ENCODE peak calls at places on chromosomes 6 and 20, in four cellular contexts. One of them, this sample, is unnamed. For H3K9me3, the result is how much of the 10 kb centered on the place peaks cover.

GRCh38 chr6:85483041-85483700 is 33.3 kb downstream of the NT5E start:
- DNase-seq in Peyer's patch: peak
- DNase-seq in astrocyte: peak
- DNase-seq in fibroblast of lung: peak
- DNase-seq in this sample: peak

GRCh38 chr6:138307816-138308727 is 69.6 kb upstream of the SMIM28 start:
- DNase-seq in Peyer's patch: no peak
- DNase-seq in astrocyte: no peak
- DNase-seq in fibroblast of lung: no peak
- DNase-seq in this sample: peak

GRCh38 chr20:63336232-63336752 is 24.9 kb downstream of the CHRNA4 start:
- DNase-seq in Peyer's patch: no peak
- DNase-seq in astrocyte: no peak
- DNase-seq in fibroblast of lung: no peak
- DNase-seq in this sample: no peak

GRCh38 chr20:56944546-56944945 is 315.4 kb downstream of the TFAP2C start:
- DNase-seq in Peyer's patch: no peak
- DNase-seq in astrocyte: no peak
- DNase-seq in fibroblast of lung: no peak
- DNase-seq in this sample: no peak

GRCh38 chr6:93176070-93176469 is 243.3 kb downstream of the EPHA7 start:
- DNase-seq in Peyer's patch: no peak
- DNase-seq in astrocyte: no peak
- DNase-seq in fibroblast of lung: no peak
- DNase-seq in this sample: no peak

GRCh38 chr6:169810066-169810989 is 58.9 kb downstream of the ERMARD start:
- DNase-seq in Peyer's patch: peak
- DNase-seq in astrocyte: no peak
- DNase-seq in fibroblast of lung: no peak
- DNase-seq in this sample: no peak

GRCh38 chr20:33694666-33695065 is 8.5 kb upstream of the E2F1 start:
- DNase-seq in Peyer's patch: no peak
- DNase-seq in astrocyte: no peak
- DNase-seq in fibroblast of lung: no peak
- DNase-seq in this sample: peak

GRCh38 chr6:9704989-9705388 is 709.9 kb downstream of the TFAP2A start:
- DNase-seq in Peyer's patch: no peak
- DNase-seq in astrocyte: no peak
- DNase-seq in fibroblast of lung: no peak
- DNase-seq in this sample: no peak

GRCh38 chr6:100461273-100461919 is 3.3 kb downstream of the SIM1 start:
- DNase-seq in Peyer's patch: no peak
- DNase-seq in astrocyte: no peak
- DNase-seq in fibroblast of lung: no peak
- DNase-seq in this sample: peak

GRCh38 chr20:41411458-41411857 is 44.8 kb upstream of the EMILIN3 start:
- DNase-seq in Peyer's patch: no peak
- DNase-seq in astrocyte: peak
- DNase-seq in fibroblast of lung: peak
- DNase-seq in this sample: no peak

GRCh38 chr6:8415305-8415704 is 20.0 kb downstream of the SLC35B3 start:
- DNase-seq in Peyer's patch: no peak
- DNase-seq in astrocyte: no peak
- DNase-seq in fibroblast of lung: no peak
- DNase-seq in this sample: no peak

GRCh38 chr20:37393863-37394542 is 48.1 kb downstream of the SRC start:
- DNase-seq in Peyer's patch: no peak
- DNase-seq in astrocyte: no peak
- DNase-seq in fibroblast of lung: no peak
- DNase-seq in this sample: no peak

GRCh38 chr20:20555838-20556237 is 156.6 kb downstream of the RALGAPA2 start:
- DNase-seq in Peyer's patch: no peak
- DNase-seq in astrocyte: no peak
- DNase-seq in fibroblast of lung: no peak
- DNase-seq in this sample: no peak

GRCh38 chr20:23622839-23623343 is 14.9 kb downstream of the CST3 start:
- DNase-seq in Peyer's patch: no peak
- DNase-seq in astrocyte: peak
- DNase-seq in fibroblast of lung: peak
- DNase-seq in this sample: peak

GRCh38 chr20:64077094-64077493 is 2.2 kb downstream of the RGS19 start:
- DNase-seq in Peyer's patch: no peak
- DNase-seq in astrocyte: no peak
- DNase-seq in fibroblast of lung: no peak
- DNase-seq in this sample: no peak

GRCh38 chr6:94548211-94548610 is 1029.1 kb upstream of the MANEA start:
- DNase-seq in Peyer's patch: no peak
- DNase-seq in astrocyte: no peak
- DNase-seq in fibroblast of lung: no peak
- DNase-seq in this sample: no peak

GRCh38 chr6:49252901-49253300 is 210.2 kb downstream of the MMUT start:
- DNase-seq in Peyer's patch: no peak
- DNase-seq in astrocyte: no peak
- DNase-seq in fibroblast of lung: no peak
- DNase-seq in this sample: no peak

GRCh38 chr6:158799051-158799792 is 19.9 kb downstream of the EZR start:
- DNase-seq in Peyer's patch: peak
- DNase-seq in astrocyte: peak
- DNase-seq in fibroblast of lung: peak
- DNase-seq in this sample: peak

GRCh38 chr6:10411915-10412164 is 3.0 kb downstream of the TFAP2A start:
- DNase-seq in Peyer's patch: peak
- DNase-seq in astrocyte: no peak
- DNase-seq in fibroblast of lung: no peak
- DNase-seq in this sample: no peak

GRCh38 chr6:163496205-163496604 is 81.7 kb downstream of the QKI start:
- DNase-seq in Peyer's patch: no peak
- DNase-seq in astrocyte: no peak
- DNase-seq in fibroblast of lung: no peak
- DNase-seq in this sample: no peak

GRCh38 chr6:163501440-163501839 is 86.9 kb downstream of the QKI start:
- DNase-seq in Peyer's patch: no peak
- DNase-seq in astrocyte: no peak
- DNase-seq in fibroblast of lung: no peak
- DNase-seq in this sample: no peak

GRCh38 chr6:163501022-163501421 is 86.5 kb downstream of the QKI start:
- DNase-seq in Peyer's patch: no peak
- DNase-seq in astrocyte: no peak
- DNase-seq in fibroblast of lung: no peak
- DNase-seq in this sample: no peak

GRCh38 chr6:163504984-163505640 is 90.6 kb downstream of the QKI start:
- DNase-seq in Peyer's patch: no peak
- DNase-seq in astrocyte: no peak
- DNase-seq in fibroblast of lung: no peak
- DNase-seq in this sample: no peak

DNA sequence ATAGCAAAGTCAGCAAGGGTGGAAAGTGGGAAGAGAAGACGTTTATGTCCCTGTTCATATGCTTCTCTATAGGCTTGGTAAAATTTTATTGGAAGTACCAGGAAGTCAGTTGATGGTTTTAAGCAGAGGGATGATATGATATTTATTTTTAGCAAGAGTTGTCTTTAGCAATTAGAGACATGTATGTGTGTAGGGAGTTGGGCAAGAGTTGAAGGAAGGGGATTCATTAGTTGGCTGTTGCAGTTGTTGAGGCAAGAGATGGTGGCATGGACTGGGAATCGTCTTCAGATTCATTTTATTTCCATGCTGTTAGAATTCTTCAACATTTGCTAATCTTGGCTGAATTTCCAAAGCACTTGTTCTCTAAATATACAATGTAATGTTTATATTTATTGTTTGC is 85.6 kb downstream of the QKI start:
- DNase-seq in Peyer's patch: no peak
- DNase-seq in astrocyte: no peak
- DNase-seq in fibroblast of lung: peak
- DNase-seq in this sample: no peak
- H3K9me3 ChIP-seq in Peyer's patch: under half
- H3K9me3 ChIP-seq in astrocyte: under half
- H3K9me3 ChIP-seq in fibroblast of lung: under half
- H3K9me3 ChIP-seq in this sample: under half

DNA sequence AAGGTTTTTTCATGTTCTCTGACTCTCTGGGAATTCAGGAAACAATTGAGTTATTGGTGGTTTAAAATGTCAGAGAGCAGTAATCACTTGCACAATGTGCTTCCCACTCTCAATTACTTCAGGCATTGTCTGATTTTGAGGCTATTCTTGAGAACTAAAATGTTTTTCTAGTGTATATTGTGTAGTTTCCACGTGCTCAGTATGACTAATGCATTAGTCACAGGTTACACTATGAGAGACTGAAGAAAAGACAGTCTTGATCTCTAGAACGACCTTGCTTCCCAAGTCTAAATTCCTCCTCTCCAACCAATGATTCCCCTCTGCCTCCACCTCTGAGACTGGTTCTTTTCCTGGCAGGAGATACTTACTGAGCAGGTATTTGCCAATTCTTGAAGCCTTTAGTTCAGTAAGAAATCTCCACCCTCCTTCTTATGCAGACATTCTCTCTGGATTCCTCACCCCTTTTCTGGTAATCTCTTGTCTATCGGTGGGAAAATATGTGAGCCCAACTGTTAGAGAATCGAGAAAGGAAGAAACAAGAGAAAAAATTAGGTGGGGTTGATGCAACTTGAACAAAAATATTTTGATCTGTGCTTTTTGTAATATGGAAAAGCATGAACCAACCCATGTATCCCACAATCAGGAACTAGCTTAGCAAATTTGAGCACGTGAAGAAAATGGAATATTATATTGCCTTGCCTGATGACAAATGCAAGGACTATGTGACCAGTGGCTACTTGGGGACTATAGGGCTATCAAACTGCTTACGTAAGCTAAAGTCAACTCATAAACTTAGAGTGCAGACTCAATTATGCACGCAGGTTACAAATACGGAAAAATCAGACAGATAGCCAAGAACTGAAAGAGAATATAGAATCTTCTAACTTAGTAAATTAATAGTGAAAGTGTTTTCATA is 61.1 kb upstream of the SLC22A16 start:
- DNase-seq in Peyer's patch: no peak
- DNase-seq in astrocyte: peak
- DNase-seq in fibroblast of lung: peak
- DNase-seq in this sample: no peak
- H3K9me3 ChIP-seq in Peyer's patch: under half
- H3K9me3 ChIP-seq in astrocyte: under half
- H3K9me3 ChIP-seq in fibroblast of lung: under half
- H3K9me3 ChIP-seq in this sample: under half

GRCh38 chr20:31410011-31410410 is 4.0 kb upstream of the DEFB121 start:
- DNase-seq in Peyer's patch: no peak
- DNase-seq in astrocyte: no peak
- DNase-seq in fibroblast of lung: no peak
- DNase-seq in this sample: no peak

GRCh38 chr20:31403886-31404285 is 2.1 kb downstream of the DEFB121 start:
- DNase-seq in Peyer's patch: no peak
- DNase-seq in astrocyte: no peak
- DNase-seq in fibroblast of lung: no peak
- DNase-seq in this sample: no peak

GRCh38 chr20:31406115-31406514 is at the start of gene DEFB121:
- DNase-seq in Peyer's patch: no peak
- DNase-seq in astrocyte: no peak
- DNase-seq in fibroblast of lung: no peak
- DNase-seq in this sample: no peak
- H3K9me3 ChIP-seq in Peyer's patch: under half
- H3K9me3 ChIP-seq in astrocyte: under half
- H3K9me3 ChIP-seq in fibroblast of lung: under half
- H3K9me3 ChIP-seq in this sample: under half

GRCh38 chr6:160596433-160596832 is 67.6 kb downstream of the LPA start:
- DNase-seq in Peyer's patch: no peak
- DNase-seq in astrocyte: no peak
- DNase-seq in fibroblast of lung: no peak
- DNase-seq in this sample: no peak
- H3K9me3 ChIP-seq in Peyer's patch: under half
- H3K9me3 ChIP-seq in astrocyte: under half
- H3K9me3 ChIP-seq in fibroblast of lung: under half
- H3K9me3 ChIP-seq in this sample: under half

GRCh38 chr6:140192018-140192417 is 817.6 kb upstream of the CITED2 start:
- DNase-seq in Peyer's patch: no peak
- DNase-seq in astrocyte: no peak
- DNase-seq in fibroblast of lung: no peak
- DNase-seq in this sample: no peak
- H3K9me3 ChIP-seq in Peyer's patch: under half
- H3K9me3 ChIP-seq in astrocyte: under half
- H3K9me3 ChIP-seq in fibroblast of lung: under half
- H3K9me3 ChIP-seq in this sample: under half

DNA sequence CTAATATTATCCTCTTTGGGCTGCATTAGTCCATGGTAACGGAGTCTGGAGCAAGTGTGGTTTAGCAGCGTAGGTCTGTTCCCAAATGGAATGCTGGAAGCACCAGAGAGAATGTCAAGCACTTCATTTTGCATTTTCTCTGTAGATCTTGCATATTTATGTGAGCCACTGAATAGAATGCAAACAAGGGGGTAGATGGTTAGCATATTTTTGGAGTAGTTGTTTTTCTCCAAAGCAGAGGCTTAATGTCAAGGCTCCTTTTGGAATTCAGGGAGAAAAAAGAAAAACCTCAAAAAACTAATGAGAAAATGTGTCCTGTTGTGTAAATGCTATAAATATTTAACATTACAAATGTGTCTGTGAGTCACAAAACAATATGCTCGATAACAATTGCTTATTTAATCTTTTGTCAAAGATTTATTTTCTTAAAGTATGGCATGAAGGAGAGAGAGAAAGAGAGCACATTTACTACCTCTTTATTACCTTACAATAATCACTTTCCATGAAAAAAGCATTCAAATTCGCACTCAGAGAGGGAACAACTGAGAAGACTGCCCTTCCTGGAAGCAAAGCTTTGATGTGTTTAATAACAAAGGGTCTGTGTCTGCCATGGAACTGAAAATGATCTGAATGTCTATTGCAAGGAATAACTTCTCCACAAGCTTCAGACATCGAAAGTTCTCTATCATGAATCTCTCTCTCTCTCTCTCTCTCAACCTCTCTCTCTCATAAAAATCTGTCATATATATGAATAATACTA is 308.8 kb downstream of the HDGFL1 start:
- DNase-seq in Peyer's patch: no peak
- DNase-seq in astrocyte: peak
- DNase-seq in fibroblast of lung: peak
- DNase-seq in this sample: no peak
- H3K9me3 ChIP-seq in Peyer's patch: under half
- H3K9me3 ChIP-seq in astrocyte: under half
- H3K9me3 ChIP-seq in fibroblast of lung: under half
- H3K9me3 ChIP-seq in this sample: under half

GRCh38 chr6:336159-337114 is 44.1 kb downstream of the DUSP22 start:
- DNase-seq in Peyer's patch: peak
- DNase-seq in astrocyte: no peak
- DNase-seq in fibroblast of lung: no peak
- DNase-seq in this sample: no peak
- H3K9me3 ChIP-seq in Peyer's patch: under half
- H3K9me3 ChIP-seq in astrocyte: under half
- H3K9me3 ChIP-seq in fibroblast of lung: under half
- H3K9me3 ChIP-seq in this sample: under half

DNA sequence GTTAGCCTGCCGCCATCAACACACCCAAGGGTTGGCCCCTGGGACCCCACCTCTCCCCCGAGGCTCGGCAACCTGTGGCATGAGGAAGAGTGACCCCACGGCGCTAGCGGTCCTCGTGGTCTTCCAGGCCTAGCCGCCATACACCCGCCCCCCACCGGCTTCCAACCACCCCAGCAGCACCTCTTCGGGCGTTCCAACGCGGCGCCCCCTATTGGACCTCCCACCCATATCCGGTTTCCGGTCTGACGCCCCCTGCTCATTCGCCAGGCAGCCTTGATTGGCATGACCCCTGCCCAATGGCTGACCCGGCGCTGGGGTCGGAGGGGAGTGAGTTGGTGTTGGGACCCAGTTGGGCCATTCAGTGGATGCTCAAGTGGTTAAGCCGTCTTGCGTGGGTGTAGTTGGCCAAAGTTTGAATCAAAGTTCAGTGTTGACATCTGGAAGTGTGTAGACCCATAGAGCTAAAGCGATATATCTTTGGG is at the start of gene GNAS-AS1:
- DNase-seq in Peyer's patch: peak
- DNase-seq in astrocyte: peak
- DNase-seq in fibroblast of lung: peak
- DNase-seq in this sample: peak
- H3K9me3 ChIP-seq in Peyer's patch: under half
- H3K9me3 ChIP-seq in astrocyte: under half
- H3K9me3 ChIP-seq in fibroblast of lung: under half
- H3K9me3 ChIP-seq in this sample: under half

This sample was measured in MG63.